ENCODE peak calls at places on chromosomes 1 and 21, in six cellular contexts. B is HS-5; Z is GM23338; U is activated CD4-positive, CD25-positive, alpha-beta regulatory T cell; C is mammary epithelial cell; K is SW 1271. D is an unnamed sample.

GRCh38 chr21:32771134-32771523 is 426 bp downstream of the PAXBP1 start:
- DNase-seq in B (peak; percentile 14), Z (peak; percentile 78), U (peak; percentile 19), C (peak; percentile 62), K (peak; percentile 39), D (no peak)

GRCh38 chr1:231950732-231951131 is 324.1 kb downstream of the DISC1 start:
- DNase-seq in B (no peak), Z (no peak), U (no peak), C (no peak), K (no peak), D (no peak)

GRCh38 chr1:55827350-55827749 is 612.2 kb upstream of the USP24 start:
- DNase-seq in B (peak; percentile 71), Z (no peak), U (no peak), C (peak; percentile 66), K (no peak), D (peak; percentile 87)

GRCh38 chr1:176211395-176212165 is 4.5 kb upstream of the COP1 start:
- DNase-seq in B (no peak), Z (no peak), U (no peak), C (peak; percentile 18), K (no peak), D (no peak)

GRCh38 chr1:80593197-80593596 is 1207.5 kb upstream of the ADGRL2 start:
- DNase-seq in B (no peak), Z (no peak), U (no peak), C (no peak), K (no peak), D (no peak)

GRCh38 chr1:19765623-19766022 is 34.1 kb downstream of the TMCO4 start:
- DNase-seq in B (peak; percentile 93), Z (no peak), U (no peak), C (peak; percentile 74), K (peak; percentile 87), D (peak; percentile 77)

GRCh38 chr1:110407260-110408210 is at the start of gene LAMTOR5:
- DNase-seq in B (peak; percentile 76), Z (peak; percentile 92), U (peak; percentile 84), C (peak; percentile 89), K (peak; percentile 86), D (peak; percentile 86)

GRCh38 chr1:81478217-81478616 is 322.5 kb upstream of the ADGRL2 start:
- DNase-seq in B (no peak), Z (no peak), U (no peak), C (no peak), K (no peak), D (no peak)